ENCODE peak calls at places on chromosomes 16 and 17, in six cellular contexts. One of them, this sample, is unnamed.

GRCh38 chr17:16961792-16962191 is 10.1 kb downstream of the TNFRSF13B start:
- ATAC-seq in activated T-cell treated with anti-CD3 and anti-CD28 coated beads, Interleukin-2, amount 50 U/mL, for 4 hours: no peak
- ATAC-seq in activated CD8-positive, alpha-beta T cell treated with anti-CD3 and anti-CD28 coated beads, Interleukin-2, amount 10 ng/mL, durations not matched to agents 7 days and 5 days: no peak
- ATAC-seq in omental fat pad: no peak
- ATAC-seq in CD8-positive, alpha-beta T cell: no peak
- ATAC-seq in T-cell: no peak
- ATAC-seq in this sample: no peak

GRCh38 chr16:71626858-71627213 is 852 bp downstream of the MARVELD3 start:
- ATAC-seq in activated T-cell treated with anti-CD3 and anti-CD28 coated beads, Interleukin-2, amount 50 U/mL, for 4 hours: no peak
- ATAC-seq in activated CD8-positive, alpha-beta T cell treated with anti-CD3 and anti-CD28 coated beads, Interleukin-2, amount 10 ng/mL, durations not matched to agents 7 days and 5 days: no peak
- ATAC-seq in omental fat pad: no peak
- ATAC-seq in CD8-positive, alpha-beta T cell: no peak
- ATAC-seq in T-cell: peak
- ATAC-seq in this sample: peak

GRCh38 chr16:492211-492875 is 35.2 kb upstream of the CAPN15 start:
- ATAC-seq in activated T-cell treated with anti-CD3 and anti-CD28 coated beads, Interleukin-2, amount 50 U/mL, for 4 hours: no peak
- ATAC-seq in activated CD8-positive, alpha-beta T cell treated with anti-CD3 and anti-CD28 coated beads, Interleukin-2, amount 10 ng/mL, durations not matched to agents 7 days and 5 days: no peak
- ATAC-seq in omental fat pad: no peak
- ATAC-seq in CD8-positive, alpha-beta T cell: no peak
- ATAC-seq in T-cell: no peak
- ATAC-seq in this sample: peak

GRCh38 chr17:27323538-27324212 is 29.8 kb downstream of the WSB1 start:
- ATAC-seq in activated T-cell treated with anti-CD3 and anti-CD28 coated beads, Interleukin-2, amount 50 U/mL, for 4 hours: no peak
- ATAC-seq in activated CD8-positive, alpha-beta T cell treated with anti-CD3 and anti-CD28 coated beads, Interleukin-2, amount 10 ng/mL, durations not matched to agents 7 days and 5 days: no peak
- ATAC-seq in omental fat pad: peak
- ATAC-seq in CD8-positive, alpha-beta T cell: no peak
- ATAC-seq in T-cell: no peak
- ATAC-seq in this sample: peak

GRCh38 chr17:75440738-75441448 is 15.5 kb upstream of the TMEM94 start:
- ATAC-seq in activated T-cell treated with anti-CD3 and anti-CD28 coated beads, Interleukin-2, amount 50 U/mL, for 4 hours: no peak
- ATAC-seq in activated CD8-positive, alpha-beta T cell treated with anti-CD3 and anti-CD28 coated beads, Interleukin-2, amount 10 ng/mL, durations not matched to agents 7 days and 5 days: no peak
- ATAC-seq in omental fat pad: no peak
- ATAC-seq in CD8-positive, alpha-beta T cell: no peak
- ATAC-seq in T-cell: no peak
- ATAC-seq in this sample: no peak

GRCh38 chr17:82734987-82735866 is at the start of gene FN3K:
- ATAC-seq in activated T-cell treated with anti-CD3 and anti-CD28 coated beads, Interleukin-2, amount 50 U/mL, for 4 hours: peak
- ATAC-seq in activated CD8-positive, alpha-beta T cell treated with anti-CD3 and anti-CD28 coated beads, Interleukin-2, amount 10 ng/mL, durations not matched to agents 7 days and 5 days: peak
- ATAC-seq in omental fat pad: peak
- ATAC-seq in CD8-positive, alpha-beta T cell: peak
- ATAC-seq in T-cell: peak
- ATAC-seq in this sample: peak

GRCh38 chr16:27317738-27318398 is 4.1 kb downstream of the IL4R start:
- ATAC-seq in activated T-cell treated with anti-CD3 and anti-CD28 coated beads, Interleukin-2, amount 50 U/mL, for 4 hours: peak
- ATAC-seq in activated CD8-positive, alpha-beta T cell treated with anti-CD3 and anti-CD28 coated beads, Interleukin-2, amount 10 ng/mL, durations not matched to agents 7 days and 5 days: no peak
- ATAC-seq in omental fat pad: no peak
- ATAC-seq in CD8-positive, alpha-beta T cell: peak
- ATAC-seq in T-cell: no peak
- ATAC-seq in this sample: no peak

GRCh38 chr16:57645691-57646387 is 17.4 kb downstream of the ADGRG1 start:
- ATAC-seq in activated T-cell treated with anti-CD3 and anti-CD28 coated beads, Interleukin-2, amount 50 U/mL, for 4 hours: no peak
- ATAC-seq in activated CD8-positive, alpha-beta T cell treated with anti-CD3 and anti-CD28 coated beads, Interleukin-2, amount 10 ng/mL, durations not matched to agents 7 days and 5 days: no peak
- ATAC-seq in omental fat pad: peak
- ATAC-seq in CD8-positive, alpha-beta T cell: no peak
- ATAC-seq in T-cell: no peak
- ATAC-seq in this sample: peak

GRCh38 chr17:60311186-60311585 is 80.7 kb downstream of the USP32 start:
- ATAC-seq in activated T-cell treated with anti-CD3 and anti-CD28 coated beads, Interleukin-2, amount 50 U/mL, for 4 hours: no peak
- ATAC-seq in activated CD8-positive, alpha-beta T cell treated with anti-CD3 and anti-CD28 coated beads, Interleukin-2, amount 10 ng/mL, durations not matched to agents 7 days and 5 days: no peak
- ATAC-seq in omental fat pad: no peak
- ATAC-seq in CD8-positive, alpha-beta T cell: no peak
- ATAC-seq in T-cell: no peak
- ATAC-seq in this sample: no peak

GRCh38 chr17:63412234-63412633 is 33.9 kb downstream of the CYB561 start:
- ATAC-seq in activated T-cell treated with anti-CD3 and anti-CD28 coated beads, Interleukin-2, amount 50 U/mL, for 4 hours: no peak
- ATAC-seq in activated CD8-positive, alpha-beta T cell treated with anti-CD3 and anti-CD28 coated beads, Interleukin-2, amount 10 ng/mL, durations not matched to agents 7 days and 5 days: no peak
- ATAC-seq in omental fat pad: no peak
- ATAC-seq in CD8-positive, alpha-beta T cell: no peak
- ATAC-seq in T-cell: no peak
- ATAC-seq in this sample: no peak

GRCh38 chr16:49837673-49838360 is 18.1 kb downstream of the ZNF423 start:
- ATAC-seq in activated T-cell treated with anti-CD3 and anti-CD28 coated beads, Interleukin-2, amount 50 U/mL, for 4 hours: no peak
- ATAC-seq in activated CD8-positive, alpha-beta T cell treated with anti-CD3 and anti-CD28 coated beads, Interleukin-2, amount 10 ng/mL, durations not matched to agents 7 days and 5 days: no peak
- ATAC-seq in omental fat pad: no peak
- ATAC-seq in CD8-positive, alpha-beta T cell: no peak
- ATAC-seq in T-cell: no peak
- ATAC-seq in this sample: no peak

GRCh38 chr16:68257251-68257905 is 6.9 kb upstream of the SLC7A6 start:
- ATAC-seq in activated T-cell treated with anti-CD3 and anti-CD28 coated beads, Interleukin-2, amount 50 U/mL, for 4 hours: peak
- ATAC-seq in activated CD8-positive, alpha-beta T cell treated with anti-CD3 and anti-CD28 coated beads, Interleukin-2, amount 10 ng/mL, durations not matched to agents 7 days and 5 days: no peak
- ATAC-seq in omental fat pad: no peak
- ATAC-seq in CD8-positive, alpha-beta T cell: peak
- ATAC-seq in T-cell: peak
- ATAC-seq in this sample: peak

GRCh38 chr17:74671031-74671771 is 41.5 kb downstream of the CD300LF start:
- ATAC-seq in activated T-cell treated with anti-CD3 and anti-CD28 coated beads, Interleukin-2, amount 50 U/mL, for 4 hours: peak
- ATAC-seq in activated CD8-positive, alpha-beta T cell treated with anti-CD3 and anti-CD28 coated beads, Interleukin-2, amount 10 ng/mL, durations not matched to agents 7 days and 5 days: peak
- ATAC-seq in omental fat pad: peak
- ATAC-seq in CD8-positive, alpha-beta T cell: peak
- ATAC-seq in T-cell: peak
- ATAC-seq in this sample: peak

GRCh38 chr17:31488264-31488981 is 96.9 kb downstream of the RAB11FIP4 start:
- ATAC-seq in activated T-cell treated with anti-CD3 and anti-CD28 coated beads, Interleukin-2, amount 50 U/mL, for 4 hours: peak
- ATAC-seq in activated CD8-positive, alpha-beta T cell treated with anti-CD3 and anti-CD28 coated beads, Interleukin-2, amount 10 ng/mL, durations not matched to agents 7 days and 5 days: peak
- ATAC-seq in omental fat pad: peak
- ATAC-seq in CD8-positive, alpha-beta T cell: peak
- ATAC-seq in T-cell: peak
- ATAC-seq in this sample: peak

GRCh38 chr16:16940351-16940750 is 530.4 kb downstream of the XYLT1 start:
- ATAC-seq in activated T-cell treated with anti-CD3 and anti-CD28 coated beads, Interleukin-2, amount 50 U/mL, for 4 hours: no peak
- ATAC-seq in activated CD8-positive, alpha-beta T cell treated with anti-CD3 and anti-CD28 coated beads, Interleukin-2, amount 10 ng/mL, durations not matched to agents 7 days and 5 days: no peak
- ATAC-seq in omental fat pad: no peak
- ATAC-seq in CD8-positive, alpha-beta T cell: no peak
- ATAC-seq in T-cell: no peak
- ATAC-seq in this sample: no peak

GRCh38 chr17:2222901-2223616 is 80.5 kb downstream of the SMG6 start:
- ATAC-seq in activated T-cell treated with anti-CD3 and anti-CD28 coated beads, Interleukin-2, amount 50 U/mL, for 4 hours: peak
- ATAC-seq in activated CD8-positive, alpha-beta T cell treated with anti-CD3 and anti-CD28 coated beads, Interleukin-2, amount 10 ng/mL, durations not matched to agents 7 days and 5 days: peak
- ATAC-seq in omental fat pad: peak
- ATAC-seq in CD8-positive, alpha-beta T cell: peak
- ATAC-seq in T-cell: peak
- ATAC-seq in this sample: peak

GRCh38 chr16:69040144-69040909 is 65.1 kb upstream of the HAS3 start:
- ATAC-seq in activated T-cell treated with anti-CD3 and anti-CD28 coated beads, Interleukin-2, amount 50 U/mL, for 4 hours: no peak
- ATAC-seq in activated CD8-positive, alpha-beta T cell treated with anti-CD3 and anti-CD28 coated beads, Interleukin-2, amount 10 ng/mL, durations not matched to agents 7 days and 5 days: no peak
- ATAC-seq in omental fat pad: no peak
- ATAC-seq in CD8-positive, alpha-beta T cell: no peak
- ATAC-seq in T-cell: no peak
- ATAC-seq in this sample: peak

GRCh38 chr17:39915559-39915958 is 2.9 kb downstream of the GSDMB start:
- ATAC-seq in activated T-cell treated with anti-CD3 and anti-CD28 coated beads, Interleukin-2, amount 50 U/mL, for 4 hours: no peak
- ATAC-seq in activated CD8-positive, alpha-beta T cell treated with anti-CD3 and anti-CD28 coated beads, Interleukin-2, amount 10 ng/mL, durations not matched to agents 7 days and 5 days: no peak
- ATAC-seq in omental fat pad: no peak
- ATAC-seq in CD8-positive, alpha-beta T cell: no peak
- ATAC-seq in T-cell: no peak
- ATAC-seq in this sample: no peak

GRCh38 chr17:17573912-17574311 is 17.6 kb downstream of the PEMT start:
- ATAC-seq in activated T-cell treated with anti-CD3 and anti-CD28 coated beads, Interleukin-2, amount 50 U/mL, for 4 hours: no peak
- ATAC-seq in activated CD8-positive, alpha-beta T cell treated with anti-CD3 and anti-CD28 coated beads, Interleukin-2, amount 10 ng/mL, durations not matched to agents 7 days and 5 days: no peak
- ATAC-seq in omental fat pad: no peak
- ATAC-seq in CD8-positive, alpha-beta T cell: no peak
- ATAC-seq in T-cell: no peak
- ATAC-seq in this sample: no peak

This sample was measured in esophagus mucosa.